ENCODE peak calls at places on chromosomes 5 and 9, in eight cellular contexts. T, X, K, R, H, G, W and F are unnamed samples.

GRCh38 chr5:155733935-155734334 is 593.0 kb upstream of the SGCD start:
- DNase-seq in T (no peak), X (no peak), K (no peak), R (no peak), H (no peak), G (no peak), W (no peak), F (no peak)

GRCh38 chr9:33346564-33346963 is 55.8 kb downstream of the AQP7 start:
- DNase-seq in T (no peak), X (no peak), K (no peak), R (no peak), H (no peak), G (no peak), W (no peak), F (no peak)

GRCh38 chr5:136905571-136905970 is 540.2 kb upstream of the TRPC7 start:
- DNase-seq in T (no peak), X (no peak), K (no peak), R (no peak), H (no peak), G (no peak), W (peak), F (no peak)

GRCh38 chr9:33619666-33620404 is 95.8 kb downstream of the ANKRD18B start:
- DNase-seq in T (peak), X (no peak), K (no peak), R (no peak), H (no peak), G (no peak), W (no peak), F (no peak)

GRCh38 chr9:120438111-120438510 is 141.9 kb downstream of the CDK5RAP2 start:
- DNase-seq in T (no peak), X (no peak), K (peak), R (no peak), H (no peak), G (no peak), W (no peak), F (no peak)

GRCh38 chr5:871596-872298 is 20.9 kb downstream of the BRD9 start:
- DNase-seq in T (no peak), X (no peak), K (no peak), R (no peak), H (no peak), G (no peak), W (no peak), F (no peak)

GRCh38 chr5:157303667-157304327 is 37.9 kb downstream of the CYFIP2 start:
- DNase-seq in T (no peak), X (no peak), K (peak), R (peak), H (no peak), G (no peak), W (peak), F (no peak)

GRCh38 chr9:94915476-94916450 is 189.3 kb downstream of the AOPEP start:
- DNase-seq in T (no peak), X (no peak), K (no peak), R (no peak), H (no peak), G (no peak), W (peak), F (no peak)

GRCh38 chr5:43603535-43604363 is 769 bp downstream of the NNT start:
- DNase-seq in T (peak), X (peak), K (peak), R (peak), H (peak), G (peak), W (peak), F (peak)